ENCODE peak calls at places on chromosomes 1 and 21, in four cellular contexts. J, K, O and D are unnamed samples.

GRCh38 chr1:39900662-39901485 is 843 bp downstream of the MYCL start:
- DNase-seq in O (no peak), J (no peak), K (peak), D (no peak)

GRCh38 chr21:15301014-15301413 is 236.2 kb upstream of the NRIP1 start:
- DNase-seq in J (no peak), O (no peak), K (no peak), D (no peak)

GRCh38 chr1:75671708-75672107 is 52.8 kb upstream of the ACADM start:
- DNase-seq in K (no peak), O (no peak), J (no peak), D (no peak)

GRCh38 chr1:43537423-43538142 is 6.9 kb downstream of the PTPRF start:
- DNase-seq in K (no peak), O (no peak), J (no peak), D (no peak)

GRCh38 chr1:119435061-119435460 is 20.1 kb downstream of the HSD3B2 start:
- DNase-seq in J (no peak), K (no peak), O (no peak), D (no peak)

GRCh38 chr1:42820813-42821212 is 3.6 kb upstream of the SVBP start:
- DNase-seq in K (no peak), O (no peak), J (no peak), D (no peak)

GRCh38 chr1:62946516-62946915 is 162.6 kb downstream of the ATG4C start:
- DNase-seq in J (no peak), K (no peak), O (no peak), D (no peak)

GRCh38 chr21:16605588-16605987 is 875.8 kb downstream of the USP25 start:
- DNase-seq in K (peak), J (no peak), O (no peak), D (no peak)

GRCh38 chr1:206721454-206721853 is 36.7 kb downstream of the MAPKAPK2 start:
- DNase-seq in O (no peak), J (no peak), K (no peak), D (no peak)

GRCh38 chr1:218468707-218469106 is 123.6 kb downstream of the TGFB2 start:
- DNase-seq in K (no peak), O (no peak), J (no peak), D (no peak)

GRCh38 chr1:40847023-40847740 is 15.0 kb downstream of the CITED4 start:
- DNase-seq in J (no peak), K (no peak), O (no peak), D (no peak)

GRCh38 chr1:231933711-231934626 is 307.4 kb downstream of the DISC1 start:
- DNase-seq in J (no peak), K (no peak), O (no peak), D (no peak)

GRCh38 chr1:29193879-29194455 is 12.3 kb upstream of the SRSF4 start:
- DNase-seq in K (no peak), O (no peak), J (no peak), D (no peak)

GRCh38 chr1:16090076-16090826 is 16.8 kb upstream of the FAM131C start:
- DNase-seq in K (no peak), O (no peak), J (no peak), D (no peak)

GRCh38 chr1:115495603-115496002 is 146.2 kb upstream of the VANGL1 start:
- DNase-seq in O (no peak), J (no peak), K (no peak), D (no peak)

GRCh38 chr1:190904091-190904695 is 426.5 kb upstream of the BRINP3 start:
- DNase-seq in J (no peak), O (no peak), K (no peak), D (no peak)

GRCh38 chr1:63128562-63128961 is 193.8 kb upstream of the FOXD3 start:
- DNase-seq in K (no peak), J (no peak), O (no peak), D (no peak)

GRCh38 chr1:119771016-119771415 is 2.3 kb upstream of the HMGCS2 start:
- DNase-seq in K (peak), J (no peak), O (no peak), D (no peak)

GRCh38 chr1:9767964-9768668 is 55.6 kb downstream of the CLSTN1 start:
- DNase-seq in J (no peak), O (no peak), K (peak), D (peak)

GRCh38 chr1:39720094-39720999 is 18.3 kb upstream of the PPIE start:
- DNase-seq in O (peak), J (no peak), K (peak), D (peak)

GRCh38 chr1:235866207-235866912 is at the start of gene LYST:
- DNase-seq in K (peak), O (peak), J (no peak), D (peak)

GRCh38 chr1:29685387-29685786 is 449.1 kb downstream of the PTPRU start:
- DNase-seq in K (no peak), J (no peak), O (no peak), D (no peak)

GRCh38 chr1:228160201-228160761 is 5.3 kb upstream of the IBA57 start:
- DNase-seq in O (no peak), K (no peak), J (no peak), D (no peak)

GRCh38 chr1:220943319-220943718 is 64.1 kb downstream of the HLX start:
- DNase-seq in J (no peak), O (no peak), K (no peak), D (no peak)

GRCh38 chr1:246591958-246592357 is 25.7 kb downstream of the CNST start:
- DNase-seq in J (no peak), O (no peak), K (no peak), D (no peak)

GRCh38 chr1:94550800-94551241 is 9.3 kb upstream of the F3 start:
- DNase-seq in K (peak), J (no peak), O (no peak), D (no peak)

GRCh38 chr1:19619697-19620384 is 24.3 kb upstream of the NBL1 start:
- DNase-seq in J (no peak), O (peak), K (no peak), D (no peak)
- TF ChIP-seq PBX3 in J (no peak), O (no peak), K (no peak), D (no peak)

GRCh38 chr1:108810176-108810575 is 46.7 kb downstream of the AKNAD1 start:
- DNase-seq in O (no peak), K (no peak), J (no peak), D (no peak)
- TF ChIP-seq PBX3 in O (no peak), K (no peak), J (no peak), D (no peak)

GRCh38 chr1:20174937-20175666 is 10.8 kb upstream of the UBXN10 start:
- DNase-seq in K (no peak), O (no peak), J (no peak), D (no peak)

GRCh38 chr1:20179369-20180172 is 6.3 kb upstream of the UBXN10 start:
- DNase-seq in K (no peak), J (no peak), O (no peak), D (no peak)

GRCh38 chr1:20183035-20183434 is 2.9 kb upstream of the UBXN10 start:
- DNase-seq in K (no peak), J (no peak), O (no peak), D (no peak)

GRCh38 chr1:20180221-20181207 is 5.4 kb upstream of the UBXN10 start:
- DNase-seq in J (no peak), K (peak), O (no peak), D (no peak)

GRCh38 chr1:20178634-20179368 is 7.1 kb upstream of the UBXN10 start:
- DNase-seq in O (no peak), J (no peak), K (no peak), D (no peak)
- TF ChIP-seq PBX3 in O (no peak), J (no peak), K (no peak), D (no peak)

GRCh38 chr21:42212261-42212660 is 6.7 kb upstream of the ABCG1 start:
- DNase-seq in K (no peak), J (no peak), O (no peak), D (no peak)

GRCh38 chr21:42213082-42213774 is 5.7 kb upstream of the ABCG1 start:
- DNase-seq in J (no peak), K (no peak), O (no peak), D (no peak)

GRCh38 chr21:42215942-42216725 is 2.8 kb upstream of the ABCG1 start:
- DNase-seq in O (no peak), J (no peak), K (no peak), D (no peak)

GRCh38 chr21:42214921-42215320 is 4.0 kb upstream of the ABCG1 start:
- DNase-seq in J (no peak), O (no peak), K (no peak), D (no peak)

DNA sequence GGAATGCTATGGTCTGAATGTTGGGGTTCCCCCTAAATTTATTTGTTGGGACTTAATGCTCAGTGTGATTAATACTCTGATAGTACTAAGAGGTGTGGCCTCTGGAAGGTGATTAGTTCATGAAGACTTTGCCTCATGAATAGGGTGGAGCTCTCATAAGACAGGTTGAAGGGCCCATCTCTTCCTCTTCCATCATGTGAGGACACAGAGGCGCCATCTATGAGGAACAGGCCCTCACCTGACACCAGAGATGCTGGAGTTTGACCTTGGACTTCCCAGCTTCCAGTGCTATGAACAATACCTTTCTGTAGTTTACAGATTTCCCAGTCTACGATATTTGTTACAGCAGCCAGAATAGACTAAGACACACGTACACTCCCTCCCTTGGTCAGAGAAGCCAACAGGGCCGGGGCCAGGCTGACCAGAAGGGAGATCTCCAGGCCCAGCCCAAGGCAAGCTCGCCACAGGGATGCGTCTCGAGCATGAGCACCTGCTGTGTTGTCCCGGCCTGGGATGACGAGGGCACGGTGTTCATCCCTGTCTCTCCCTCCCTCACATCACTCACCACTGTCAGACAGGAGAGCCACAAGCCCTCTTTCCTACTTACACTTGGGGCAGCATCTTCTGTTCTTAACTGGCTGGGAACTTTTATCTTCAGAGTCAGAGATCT is 4.7 kb upstream of the ABCG1 start:
- DNase-seq in K (no peak), J (no peak), O (no peak), D (no peak)
- TF ChIP-seq PBX3 in K (no peak), J (no peak), O (no peak), D (no peak)

GRCh38 chr21:28943631-28944030 is 49.0 kb downstream of the LTN1 start:
- DNase-seq in O (no peak), K (no peak), J (no peak), D (no peak)

GRCh38 chr21:28949318-28949717 is 43.4 kb downstream of the LTN1 start:
- DNase-seq in K (no peak), J (no peak), O (no peak), D (no peak)

GRCh38 chr21:28938726-28939125 is 54.0 kb downstream of the LTN1 start:
- DNase-seq in O (no peak), K (peak), J (no peak), D (no peak)

DNA sequence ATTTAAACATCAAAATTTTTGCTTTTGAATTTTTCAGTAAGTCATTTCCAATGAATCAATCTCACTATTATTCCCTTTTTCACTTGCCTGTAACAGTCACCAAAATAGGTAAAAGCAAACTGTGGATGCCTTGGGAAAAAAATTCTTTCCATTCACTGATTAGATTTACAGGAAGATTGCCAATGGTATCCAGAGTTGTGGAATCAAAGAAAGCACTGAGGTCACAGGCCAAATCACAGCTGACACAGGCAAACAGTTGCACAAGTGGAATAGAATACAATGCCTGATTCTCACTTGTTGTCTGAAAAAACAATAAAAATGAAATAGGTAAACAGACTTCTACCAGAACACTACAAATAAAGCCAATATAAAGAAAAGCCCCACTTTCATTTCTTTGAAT is 48.4 kb downstream of the LTN1 start:
- DNase-seq in J (no peak), K (no peak), O (peak), D (no peak)
- TF ChIP-seq PBX3 in J (no peak), K (no peak), O (no peak), D (no peak)

GRCh38 chr1:5763971-5764370 is 228.3 kb downstream of the NPHP4 start:
- DNase-seq in O (no peak), K (no peak), J (no peak), D (no peak)

GRCh38 chr1:5765997-5766913 is 226.0 kb downstream of the NPHP4 start:
- DNase-seq in O (no peak), K (no peak), J (no peak), D (no peak)

GRCh38 chr1:5764464-5764863 is 227.8 kb downstream of the NPHP4 start:
- DNase-seq in K (no peak), J (no peak), O (no peak), D (no peak)

GRCh38 chr1:5764959-5765358 is 227.3 kb downstream of the NPHP4 start:
- DNase-seq in J (no peak), O (no peak), K (no peak), D (no peak)

GRCh38 chr1:5765465-5765864 is 226.8 kb downstream of the NPHP4 start:
- DNase-seq in J (no peak), K (no peak), O (no peak), D (no peak)
- TF ChIP-seq PBX3 in J (no peak), K (no peak), O (no peak), D (no peak)

GRCh38 chr1:61776091-61776490 is 33.8 kb downstream of the PATJ start:
- DNase-seq in O (no peak), K (no peak), J (no peak), D (no peak)

GRCh38 chr1:61782771-61783170 is 40.5 kb downstream of the PATJ start:
- DNase-seq in K (no peak), O (no peak), J (peak), D (no peak)

GRCh38 chr1:61779231-61779630 is 37.0 kb downstream of the PATJ start:
- DNase-seq in O (no peak), K (no peak), J (no peak), D (no peak)

GRCh38 chr1:61781151-61781550 is 38.9 kb downstream of the PATJ start:
- DNase-seq in K (peak), O (no peak), J (no peak), D (no peak)
- TF ChIP-seq PBX3 in K (no peak), O (no peak), J (no peak), D (no peak)

GRCh38 chr21:32283001-32283400 is 4.2 kb upstream of the MIS18A start:
- DNase-seq in J (no peak), O (no peak), K (no peak), D (no peak)
- TF ChIP-seq PBX3 in J (no peak), O (no peak), K (no peak), D (no peak)